ENCODE peak calls at places on chromosomes 3 and 15, in five cellular contexts. R, G, I, O and H are unnamed samples.

GRCh38 chr3:171374661-171375285 is 85.4 kb downstream of the TNIK start:
- DNase-seq in R (peak), G (no peak), I (no peak), O (no peak), H (no peak)

GRCh38 chr3:152835311-152836102 is 576 bp downstream of the P2RY1 start:
- DNase-seq in R (no peak), G (peak), I (peak), O (peak), H (peak)

GRCh38 chr15:67018451-67018850 is 47.0 kb upstream of the SMAD3 start:
- DNase-seq in R (no peak), G (no peak), I (no peak), O (no peak), H (no peak)

GRCh38 chr3:169344465-169344864 is 319.0 kb downstream of the MECOM start:
- DNase-seq in R (no peak), G (no peak), I (no peak), O (no peak), H (no peak)

GRCh38 chr3:100124116-100124767 is 9.9 kb upstream of the FILIP1L start:
- DNase-seq in R (no peak), G (no peak), I (no peak), O (no peak), H (no peak)

GRCh38 chr3:98740324-98740723 is 22.8 kb upstream of the ST3GAL6 start:
- DNase-seq in R (no peak), G (no peak), I (no peak), O (no peak), H (no peak)

GRCh38 chr3:186915808-186916796 is 14.2 kb upstream of the ST6GAL1 start:
- DNase-seq in R (no peak), G (no peak), I (no peak), O (no peak), H (no peak)

GRCh38 chr3:195748661-195749060 is 27.9 kb downstream of the MUC20 start:
- DNase-seq in R (no peak), G (no peak), I (no peak), O (no peak), H (no peak)

GRCh38 chr15:89187911-89188514 is 33.4 kb downstream of the RLBP1 start:
- DNase-seq in R (no peak), G (no peak), I (no peak), O (no peak), H (no peak)

GRCh38 chr3:99503350-99503749 is 135.0 kb upstream of the COL8A1 start:
- DNase-seq in R (no peak), G (no peak), I (no peak), O (no peak), H (no peak)

GRCh38 chr15:41934843-41935242 is 37.5 kb downstream of the EHD4 start:
- DNase-seq in R (no peak), G (no peak), I (no peak), O (no peak), H (peak)

GRCh38 chr15:30953731-30954378 is 37.6 kb downstream of the MTMR10 start:
- DNase-seq in R (peak), G (no peak), I (no peak), O (no peak), H (no peak)

GRCh38 chr3:184952671-184953070 is 140.7 kb downstream of the VPS8 start:
- DNase-seq in R (no peak), G (no peak), I (no peak), O (no peak), H (no peak)

GRCh38 chr3:100913870-100914654 is 79.2 kb downstream of the ABI3BP start:
- DNase-seq in R (no peak), G (no peak), I (no peak), O (no peak), H (no peak)

DNA sequence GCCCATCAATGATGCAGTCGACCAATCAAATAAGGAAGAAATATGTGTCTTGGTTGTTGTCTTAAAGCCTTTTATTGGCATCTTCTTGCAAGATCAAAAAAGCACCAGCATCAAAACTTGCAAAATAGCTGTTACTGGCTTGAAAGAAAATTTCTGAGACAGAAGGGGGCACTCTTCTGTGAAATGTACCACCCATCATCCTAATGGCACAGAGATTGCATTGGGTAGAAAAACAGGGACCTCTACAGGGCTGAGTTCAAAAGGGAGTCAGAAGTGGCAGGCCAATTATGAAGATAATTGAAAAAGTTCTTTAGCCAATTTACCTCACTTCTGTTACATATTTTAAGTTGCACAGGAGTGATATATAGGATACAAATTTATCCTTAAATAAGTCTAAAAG is 122.3 kb upstream of the GPR149 start:
- DNase-seq in R (no peak), G (no peak), I (no peak), O (no peak), H (no peak)
- TF ChIP-seq CTCF in R (no peak), G (no peak), I (no peak), O (no peak), H (no peak)

GRCh38 chr3:7547826-7548225 is 686.9 kb downstream of the GRM7 start:
- DNase-seq in R (no peak), G (no peak), I (no peak), O (no peak), H (no peak)

GRCh38 chr3:7546219-7546618 is 685.3 kb downstream of the GRM7 start:
- DNase-seq in R (no peak), G (no peak), I (no peak), O (no peak), H (no peak)

GRCh38 chr3:7545334-7545733 is 684.4 kb downstream of the GRM7 start:
- DNase-seq in R (no peak), G (no peak), I (no peak), O (no peak), H (no peak)

GRCh38 chr3:7543294-7543693 is 682.4 kb downstream of the GRM7 start:
- DNase-seq in R (no peak), G (no peak), I (no peak), O (no peak), H (no peak)
- TF ChIP-seq CTCF in R (no peak), G (no peak), I (no peak), O (no peak), H (no peak)

GRCh38 chr15:48555244-48555804 is 90.2 kb downstream of the FBN1 start:
- DNase-seq in R (peak), G (no peak), I (no peak), O (no peak), H (no peak)
- TF ChIP-seq CTCF in R (no peak), G (no peak), I (no peak), O (no peak), H (no peak)

GRCh38 chr3:39079530-39079929 is 27.7 kb downstream of the WDR48 start:
- DNase-seq in R (no peak), G (no peak), I (no peak), O (no peak), H (no peak)
- TF ChIP-seq CTCF in R (no peak), G (no peak), I (no peak), O (no peak), H (no peak)

GRCh38 chr3:45081506-45081905 is 55.4 kb downstream of the CLEC3B start:
- DNase-seq in R (no peak), G (no peak), I (no peak), O (no peak), H (no peak)

GRCh38 chr3:45079715-45080114 is 53.6 kb downstream of the CLEC3B start:
- DNase-seq in R (no peak), G (no peak), I (no peak), O (no peak), H (no peak)

GRCh38 chr3:45082139-45082538 is 56.0 kb downstream of the CLEC3B start:
- DNase-seq in R (no peak), G (no peak), I (no peak), O (no peak), H (no peak)

GRCh38 chr3:45078910-45079522 is 52.9 kb downstream of the CLEC3B start:
- DNase-seq in R (no peak), G (no peak), I (no peak), O (no peak), H (no peak)

DNA sequence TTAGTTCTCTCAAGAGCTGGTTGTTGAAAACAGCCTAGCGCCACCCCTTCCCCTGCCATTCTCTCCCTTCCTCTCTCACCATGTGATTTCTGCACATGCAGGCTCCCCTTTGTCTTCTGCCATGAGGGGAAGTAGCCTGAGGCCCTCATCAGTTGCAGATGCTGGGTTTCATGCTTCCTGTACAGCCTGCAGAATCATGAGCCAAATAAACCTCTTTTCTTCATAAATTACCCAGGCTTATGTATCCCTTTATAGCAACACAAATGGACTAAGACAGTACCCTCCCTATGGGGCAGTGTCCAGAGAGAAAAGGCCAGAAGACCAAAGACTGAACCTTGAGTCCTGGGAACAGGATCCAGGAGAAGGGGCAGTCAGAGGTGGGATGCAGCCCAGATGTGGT is 54.7 kb downstream of the CLEC3B start:
- DNase-seq in R (no peak), G (no peak), I (no peak), O (no peak), H (no peak)
- TF ChIP-seq CTCF in R (no peak), G (no peak), I (no peak), O (no peak), H (no peak)

DNA sequence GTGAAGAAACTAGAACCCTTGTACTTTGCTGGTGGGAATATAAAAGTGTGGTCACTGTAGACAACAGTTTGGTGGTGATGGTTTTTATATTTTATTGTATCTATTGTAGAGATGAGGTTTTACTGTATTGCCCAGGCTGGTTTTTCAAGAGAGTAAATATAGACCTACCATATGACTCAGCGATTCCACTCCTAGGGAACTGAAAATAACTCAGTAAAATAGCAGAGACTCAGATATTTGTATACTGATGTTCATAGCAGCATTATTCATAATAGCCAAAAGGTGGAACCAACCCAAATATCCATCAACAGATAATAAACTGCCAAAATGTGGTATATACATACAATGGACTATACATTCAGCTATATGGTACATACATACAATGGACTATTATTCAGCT is 68.8 kb upstream of the IL12A start:
- DNase-seq in R (no peak), G (no peak), I (no peak), O (no peak), H (no peak)
- TF ChIP-seq CTCF in R (no peak), G (no peak), I (no peak), O (no peak), H (no peak)

GRCh38 chr3:112990672-112991602 is at the start of gene GTPBP8:
- DNase-seq in R (peak), G (peak), I (peak), O (peak), H (peak)
- TF ChIP-seq CTCF in R (peak), G (no peak), I (no peak), O (no peak), H (no peak)

GRCh38 chr15:61118885-61119284 is 110.2 kb downstream of the RORA start:
- DNase-seq in R (no peak), G (no peak), I (no peak), O (peak), H (no peak)
- TF ChIP-seq CTCF in R (no peak), G (no peak), I (no peak), O (peak), H (no peak)

GRCh38 chr15:45167631-45168205 is 20.0 kb downstream of the SHF start:
- DNase-seq in R (no peak), G (no peak), I (no peak), O (no peak), H (no peak)
- TF ChIP-seq CTCF in R (no peak), G (no peak), I (no peak), O (peak), H (no peak)